ENCODE peak calls at places on chromosomes 12 and 14, in eight cellular contexts. Z, G, W, B, K, P, V and C are unnamed samples.

GRCh38 chr12:27521066-27521465 is 2.9 kb upstream of the PPFIBP1 start:
- DNase-seq in Z (peak; percentile 77), B (peak; percentile 68), V (no peak), K (no peak), G (no peak), P (peak; percentile 52), W (no peak), C (peak; percentile 75)

GRCh38 chr12:1927751-1928351 is 9.4 kb upstream of the CACNA2D4 start:
- DNase-seq in K (no peak), G (no peak), P (no peak), B (peak; percentile 29), Z (peak; percentile 60), V (no peak), W (no peak), C (no peak)

GRCh38 chr12:107458990-107459389 is 226.6 kb upstream of the PWP1 start:
- DNase-seq in P (no peak), G (no peak), V (no peak), B (no peak), K (no peak), W (no peak), Z (no peak), C (no peak)

GRCh38 chr14:58428011-58428807 is 690 bp downstream of the KIAA0586 start:
- DNase-seq in G (no peak), V (peak; percentile 14), B (peak; percentile 43), Z (peak; percentile 43), W (no peak), K (peak; percentile 30), P (peak; percentile 60), C (peak; percentile 42)

GRCh38 chr14:95057147-95057546 is 100.2 kb downstream of the DICER1 start:
- DNase-seq in W (no peak), G (no peak), K (no peak), Z (no peak), P (no peak), B (no peak), V (no peak), C (no peak)

GRCh38 chr14:96089401-96089800 is 50.2 kb downstream of the C14orf132 start:
- DNase-seq in V (no peak), G (no peak), W (no peak), Z (no peak), B (no peak), P (no peak), K (no peak), C (no peak)

GRCh38 chr12:131817241-131817640 is 11.0 kb upstream of the MMP17 start:
- DNase-seq in G (no peak), Z (no peak), P (no peak), W (no peak), B (no peak), K (no peak), V (no peak), C (no peak)

GRCh38 chr12:68800294-68800693 is 7.7 kb upstream of the MDM2 start:
- DNase-seq in V (no peak), B (no peak), Z (no peak), W (no peak), G (no peak), P (no peak), K (no peak), C (no peak)

GRCh38 chr12:80272516-80272915 is 171.5 kb upstream of the PTPRQ start:
- DNase-seq in K (no peak), B (no peak), V (no peak), G (no peak), W (no peak), Z (no peak), P (no peak), C (no peak)